ENCODE peak calls at places on chromosome 2, in five cellular contexts. F is GM10248, H is Right ventricle myocardium superior, I is HEK293T, W is activated T-cell treated with anti-CD3 and anti-CD28 coated beads for 24 hours. L is an unnamed sample.

GRCh38 chr2:199307461-199307860 is 150.3 kb downstream of the SATB2 start:
- DNase-seq in I (no peak), H (no peak), F (no peak), W (no peak), L (no peak)

GRCh38 chr2:12858786-12859185 is 142.1 kb downstream of the TRIB2 start:
- DNase-seq in F (no peak), W (no peak), H (no peak), I (no peak), L (no peak)

GRCh38 chr2:97748397-97748796 is 35.0 kb downstream of the ZAP70 start:
- DNase-seq in F (peak), H (peak), I (peak), W (peak), L (peak)

GRCh38 chr2:218063541-218064295 is 5.3 kb upstream of the RUFY4 start:
- DNase-seq in W (no peak), H (no peak), F (peak), I (no peak), L (no peak)

GRCh38 chr2:33570681-33571080 is 28.4 kb downstream of the FAM98A start:
- DNase-seq in H (no peak), W (no peak), F (no peak), I (no peak), L (no peak)

GRCh38 chr2:163119964-163120363 is 281.4 kb upstream of the KCNH7 start:
- DNase-seq in H (no peak), F (no peak), W (no peak), I (no peak), L (no peak)

GRCh38 chr2:179377296-179377695 is 112.7 kb upstream of the SESTD1 start:
- DNase-seq in W (no peak), H (no peak), I (no peak), F (no peak), L (no peak)

GRCh38 chr2:240200230-240201051 is 60.0 kb upstream of the OTOS start:
- DNase-seq in I (no peak), F (no peak), W (no peak), H (no peak), L (no peak)

GRCh38 chr2:219962801-219963200 is 335.4 kb downstream of the SLC4A3 start:
- DNase-seq in I (no peak), W (no peak), F (no peak), H (no peak), L (no peak)

GRCh38 chr2:159086874-159087273 is 118.4 kb downstream of the TANC1 start:
- DNase-seq in I (no peak), W (no peak), F (no peak), H (no peak), L (no peak)

GRCh38 chr2:23381498-23381897 is 3.5 kb upstream of the KLHL29 start:
- DNase-seq in H (no peak), W (no peak), I (no peak), F (no peak), L (peak)

GRCh38 chr2:39595116-39595515 is 70.6 kb upstream of the TMEM178A start:
- DNase-seq in W (no peak), F (no peak), I (no peak), H (no peak), L (no peak)

GRCh38 chr2:112706170-112706664 is 14.6 kb upstream of the NT5DC4 start:
- DNase-seq in W (peak), H (no peak), I (no peak), F (no peak), L (peak)

GRCh38 chr2:79860233-79861058 is 347.6 kb downstream of the CTNNA2 start:
- DNase-seq in I (peak), F (peak), W (no peak), H (no peak), L (peak)

GRCh38 chr2:219244789-219245147 is 476 bp downstream of the GLB1L start:
- DNase-seq in I (no peak), H (no peak), W (no peak), F (no peak), L (no peak)

GRCh38 chr2:131092409-131093065 is 723 bp downstream of the FAM168B start:
- DNase-seq in I (no peak), W (no peak), F (no peak), H (no peak), L (no peak)

GRCh38 chr2:188199716-188200128 is 92.0 kb upstream of the GULP1 start:
- DNase-seq in W (no peak), F (no peak), H (no peak), I (no peak), L (peak)

GRCh38 chr2:215817046-215817445 is 196.3 kb downstream of the MREG start:
- DNase-seq in W (no peak), I (no peak), F (no peak), H (no peak), L (no peak)

GRCh38 chr2:219362524-219363164 is 25.1 kb downstream of the DNPEP start:
- DNase-seq in F (no peak), W (no peak), I (no peak), H (peak), L (peak)

GRCh38 chr2:6554403-6554802 is 311.3 kb downstream of the CMPK2 start:
- DNase-seq in W (no peak), I (no peak), H (no peak), F (no peak), L (no peak)

GRCh38 chr2:217653240-217653639 is 349.6 kb downstream of the TNS1 start:
- DNase-seq in H (peak), F (no peak), W (no peak), I (peak), L (peak)

GRCh38 chr2:5409925-5410360 is 282.2 kb upstream of the SOX11 start:
- DNase-seq in F (no peak), W (no peak), H (no peak), I (no peak), L (no peak)

GRCh38 chr2:55123851-55124269 is 73.6 kb upstream of the RTN4 start:
- DNase-seq in F (no peak), W (no peak), I (no peak), H (no peak), L (no peak)

GRCh38 chr2:152755029-152755428 is 36.6 kb downstream of the ARL6IP6 start:
- DNase-seq in I (no peak), H (no peak), W (no peak), F (no peak), L (no peak)

GRCh38 chr2:16077601-16078000 is 137.3 kb downstream of the MYCN start:
- DNase-seq in W (no peak), H (no peak), I (no peak), F (no peak), L (no peak)

GRCh38 chr2:61151434-61151833 is 10.6 kb upstream of the C2orf74 start:
- DNase-seq in F (no peak), I (no peak), W (no peak), H (no peak), L (no peak)

GRCh38 chr2:212811036-212811805 is 272.6 kb upstream of the ERBB4 start:
- DNase-seq in W (no peak), F (no peak), I (no peak), H (no peak), L (no peak)

GRCh38 chr2:203936535-203936934 is at the start of gene ICOS:
- DNase-seq in I (no peak), H (no peak), W (no peak), F (no peak), L (no peak)

GRCh38 chr2:32963941-32964340 is 17.2 kb downstream of the LTBP1 start:
- DNase-seq in H (no peak), F (no peak), W (no peak), I (no peak), L (no peak)

GRCh38 chr2:69291004-69291650 is 95.9 kb downstream of the GFPT1 start:
- DNase-seq in W (no peak), H (no peak), I (no peak), F (no peak), L (no peak)

GRCh38 chr2:200188851-200189250 is 117.6 kb upstream of the SPATS2L start:
- DNase-seq in F (no peak), I (no peak), H (no peak), W (no peak), L (no peak)

GRCh38 chr2:174259981-174260380 is 11.6 kb upstream of the OLA1 start:
- DNase-seq in H (no peak), W (no peak), I (no peak), F (no peak), L (no peak)

GRCh38 chr2:62443886-62444285 is 62.1 kb downstream of the TMEM17 start:
- DNase-seq in I (no peak), H (no peak), W (no peak), F (no peak), L (no peak)

GRCh38 chr2:214628091-214628490 is 181.4 kb downstream of the BARD1 start:
- DNase-seq in I (no peak), W (no peak), F (no peak), H (no peak), L (no peak)

GRCh38 chr2:147884796-147885195 is 40.0 kb downstream of the ACVR2A start:
- DNase-seq in W (no peak), I (no peak), H (no peak), F (no peak), L (no peak)

GRCh38 chr2:234098675-234099195 is 48.2 kb downstream of the SPP2 start:
- DNase-seq in H (no peak), F (no peak), W (no peak), I (no peak), L (no peak)

GRCh38 chr2:102753563-102754159 is 8.2 kb upstream of the TMEM182 start:
- DNase-seq in F (peak), H (no peak), I (peak), W (peak), L (peak)

GRCh38 chr2:232903989-232904388 is 33.9 kb downstream of the SNORC start:
- DNase-seq in F (no peak), H (no peak), W (no peak), I (no peak), L (peak)

GRCh38 chr2:15355386-15355785 is 205.7 kb downstream of the NBAS start:
- DNase-seq in H (no peak), F (no peak), W (no peak), I (no peak), L (no peak)

L was measured in SW480.